ENCODE peak calls at places on chromosomes 11 and 22, in eight cellular contexts. O is heart left ventricle; Q is stimulated activated CD4-positive, alpha-beta T cell treated with anti-CD3 and anti-CD28 coated beads, TNF-alpha, amount 100 ng/mL, for 24 hours; Y is fibroblast of lung; I is midbrain; X is NCI-H1694; K is NCI-H1092 treated with DMSO at 0.1 percent for 48 hours; B is C1 segment of cervical spinal cord. M is an unnamed sample.
A peak's percentile ranks its signal among the peaks of the same experiment; 100 is the strongest.

GRCh38 chr22:19758896-19759458 is 1.6 kb upstream of the TBX1 start:
- DNase-seq in B (no peak), K (no peak), Y (no peak), X (no peak), I (no peak), O (no peak), Q (no peak), M (no peak)

GRCh38 chr11:65286686-65287085 is 24.9 kb downstream of the POLA2 start:
- DNase-seq in I (no peak), O (no peak), B (no peak), Y (no peak), Q (no peak), K (no peak), X (no peak), M (no peak)

GRCh38 chr22:39471421-39472141 is 14.8 kb downstream of the MGAT3 start:
- DNase-seq in Q (no peak), X (no peak), O (peak; percentile 44), I (no peak), K (no peak), Y (peak; percentile 42), B (no peak), M (no peak)

GRCh38 chr11:12430912-12431311 is 53.5 kb downstream of the PARVA start:
- DNase-seq in X (no peak), B (no peak), O (peak; percentile 51), K (no peak), Q (no peak), Y (peak; percentile 89), I (no peak), M (no peak)

GRCh38 chr11:73273246-73273890 is 1.2 kb downstream of the P2RY6 start:
- DNase-seq in X (peak; percentile 41), I (no peak), B (no peak), O (peak; percentile 13), K (no peak), Q (no peak), Y (no peak), M (no peak)

GRCh38 chr11:94525933-94526332 is 13.7 kb downstream of the C11orf97 start:
- DNase-seq in B (no peak), Y (peak; percentile 79), O (peak; percentile 43), K (no peak), Q (no peak), I (no peak), X (no peak), M (no peak)

GRCh38 chr11:78961186-78961782 is 386.6 kb upstream of the NARS2 start:
- DNase-seq in Y (peak; percentile 20), B (no peak), K (peak; percentile 84), Q (no peak), O (peak; percentile 22), X (no peak), I (peak; percentile 16), M (no peak)

GRCh38 chr22:32904044-32904443 is 102.5 kb downstream of the TIMP3 start:
- DNase-seq in O (peak; percentile 29), I (peak; percentile 49), Y (peak; percentile 50), X (no peak), B (no peak), K (peak; percentile 27), Q (no peak), M (no peak)

GRCh38 chr11:119025099-119025473 is 5.6 kb downstream of the SLC37A4 start:
- DNase-seq in B (no peak), I (no peak), X (no peak), K (no peak), Y (no peak), O (no peak), Q (no peak), M (no peak)

GRCh38 chr11:74479340-74480123 is 12.2 kb upstream of the KCNE3 start:
- DNase-seq in Q (no peak), X (no peak), B (no peak), I (no peak), O (no peak), Y (no peak), K (no peak), M (no peak)

GRCh38 chr11:35111171-35112055 is 27.6 kb upstream of the CD44 start:
- DNase-seq in X (no peak), Y (peak; percentile 99), B (no peak), Q (no peak), K (no peak), I (no peak), O (no peak), M (no peak)

GRCh38 chr11:14541180-14541579 is 21.0 kb upstream of the PSMA1 start:
- DNase-seq in Y (peak; percentile 1), B (no peak), I (peak; percentile 50), X (no peak), K (no peak), Q (no peak), O (peak; percentile 42), M (no peak)

GRCh38 chr11:102760355-102761035 is 19.9 kb downstream of the MMP10 start:
- DNase-seq in X (no peak), O (no peak), Q (no peak), Y (peak; percentile 97), I (no peak), K (no peak), B (no peak), M (no peak)

GRCh38 chr11:132862918-132863317 is 669.4 kb downstream of the OPCML start:
- DNase-seq in X (no peak), I (no peak), K (no peak), O (no peak), B (no peak), Y (peak; percentile 46), Q (no peak), M (no peak)

M was measured in esophagus squamous epithelium.